ENCODE peak calls at places on chromosomes 6 and 20, in nine cellular contexts. One of them, this sample, is unnamed. For H3K4me1, the result is how much of the 10 kb centered on the place peaks cover.

GRCh38 chr6:28648035-28648877 is 122.6 kb downstream of the GPX5 start:
- DNase-seq in aorta: no peak
- DNase-seq in lower lobe of right lung: no peak
- DNase-seq in cardiac muscle cell: peak
- DNase-seq in thyroid gland: peak
- DNase-seq in fibroblast of lung: peak
- DNase-seq in A549: peak
- DNase-seq in pancreas: no peak
- DNase-seq in Panc1: peak
- DNase-seq in this sample: no peak

GRCh38 chr20:31572042-31572700 is 32.9 kb upstream of the ID1 start:
- DNase-seq in Panc1: no peak
- DNase-seq in lower lobe of right lung: no peak
- DNase-seq in thyroid gland: no peak
- DNase-seq in A549: no peak
- DNase-seq in aorta: no peak
- DNase-seq in cardiac muscle cell: no peak
- DNase-seq in fibroblast of lung: no peak
- DNase-seq in pancreas: no peak
- DNase-seq in this sample: no peak

GRCh38 chr6:160519603-160520042 is 144.5 kb downstream of the LPA start:
- DNase-seq in A549: peak
- DNase-seq in Panc1: no peak
- DNase-seq in aorta: no peak
- DNase-seq in pancreas: no peak
- DNase-seq in lower lobe of right lung: no peak
- DNase-seq in fibroblast of lung: no peak
- DNase-seq in cardiac muscle cell: no peak
- DNase-seq in thyroid gland: no peak
- DNase-seq in this sample: no peak

GRCh38 chr6:107715523-107716321 is 108.4 kb downstream of the SCML4 start:
- DNase-seq in A549: no peak
- DNase-seq in cardiac muscle cell: no peak
- DNase-seq in fibroblast of lung: no peak
- DNase-seq in aorta: no peak
- DNase-seq in thyroid gland: no peak
- DNase-seq in Panc1: no peak
- DNase-seq in pancreas: no peak
- DNase-seq in lower lobe of right lung: no peak
- DNase-seq in this sample: no peak

GRCh38 chr6:30263734-30264133 is 50.5 kb upstream of the TRIM26 start:
- DNase-seq in lower lobe of right lung: no peak
- DNase-seq in Panc1: no peak
- DNase-seq in A549: no peak
- DNase-seq in thyroid gland: no peak
- DNase-seq in aorta: no peak
- DNase-seq in pancreas: no peak
- DNase-seq in fibroblast of lung: peak
- DNase-seq in cardiac muscle cell: peak
- DNase-seq in this sample: no peak

GRCh38 chr6:34055223-34055933 is 90.5 kb downstream of the GRM4 start:
- DNase-seq in A549: peak
- DNase-seq in cardiac muscle cell: peak
- DNase-seq in thyroid gland: peak
- DNase-seq in aorta: no peak
- DNase-seq in Panc1: peak
- DNase-seq in lower lobe of right lung: peak
- DNase-seq in fibroblast of lung: peak
- DNase-seq in pancreas: peak
- DNase-seq in this sample: no peak

GRCh38 chr20:51750037-51750769 is 18.0 kb downstream of the ATP9A start:
- DNase-seq in aorta: peak
- DNase-seq in fibroblast of lung: peak
- DNase-seq in Panc1: peak
- DNase-seq in A549: peak
- DNase-seq in cardiac muscle cell: peak
- DNase-seq in pancreas: peak
- DNase-seq in lower lobe of right lung: peak
- DNase-seq in thyroid gland: peak
- DNase-seq in this sample: peak

GRCh38 chr20:19780261-19780660 is 22.2 kb downstream of the RIN2 start:
- DNase-seq in thyroid gland: no peak
- DNase-seq in aorta: no peak
- DNase-seq in A549: no peak
- DNase-seq in lower lobe of right lung: no peak
- DNase-seq in Panc1: no peak
- DNase-seq in pancreas: no peak
- DNase-seq in cardiac muscle cell: no peak
- DNase-seq in fibroblast of lung: no peak
- DNase-seq in this sample: no peak

GRCh38 chr6:113959235-113959634 is 11.7 kb downstream of the HDAC2 start:
- DNase-seq in aorta: no peak
- DNase-seq in lower lobe of right lung: no peak
- DNase-seq in thyroid gland: no peak
- DNase-seq in A549: no peak
- DNase-seq in Panc1: no peak
- DNase-seq in cardiac muscle cell: no peak
- DNase-seq in pancreas: no peak
- DNase-seq in fibroblast of lung: no peak
- DNase-seq in this sample: no peak

GRCh38 chr6:16286151-16286522 is 47.8 kb downstream of the GMPR start:
- DNase-seq in aorta: no peak
- DNase-seq in thyroid gland: peak
- DNase-seq in A549: peak
- DNase-seq in fibroblast of lung: peak
- DNase-seq in cardiac muscle cell: peak
- DNase-seq in pancreas: no peak
- DNase-seq in Panc1: peak
- DNase-seq in lower lobe of right lung: no peak
- DNase-seq in this sample: no peak

GRCh38 chr6:7703148-7703680 is 22.7 kb upstream of the BMP6 start:
- DNase-seq in thyroid gland: no peak
- DNase-seq in fibroblast of lung: no peak
- DNase-seq in cardiac muscle cell: no peak
- DNase-seq in A549: no peak
- DNase-seq in pancreas: no peak
- DNase-seq in Panc1: no peak
- DNase-seq in lower lobe of right lung: no peak
- DNase-seq in aorta: no peak
- DNase-seq in this sample: no peak

GRCh38 chr6:21999012-21999528 is 297.8 kb downstream of the PRL start:
- DNase-seq in aorta: no peak
- DNase-seq in A549: no peak
- DNase-seq in Panc1: no peak
- DNase-seq in lower lobe of right lung: no peak
- DNase-seq in cardiac muscle cell: peak
- DNase-seq in fibroblast of lung: peak
- DNase-seq in thyroid gland: no peak
- DNase-seq in pancreas: no peak
- DNase-seq in this sample: no peak
- H3K27ac ChIP-seq in aorta: no peak
- H3K27ac ChIP-seq in A549: peak
- H3K27ac ChIP-seq in Panc1: no peak
- H3K27ac ChIP-seq in lower lobe of right lung: no peak
- H3K27ac ChIP-seq in cardiac muscle cell: no peak
- H3K27ac ChIP-seq in fibroblast of lung: no peak
- H3K27ac ChIP-seq in thyroid gland: no peak
- H3K27ac ChIP-seq in pancreas: no peak
- H3K27ac ChIP-seq in this sample: no peak

DNA sequence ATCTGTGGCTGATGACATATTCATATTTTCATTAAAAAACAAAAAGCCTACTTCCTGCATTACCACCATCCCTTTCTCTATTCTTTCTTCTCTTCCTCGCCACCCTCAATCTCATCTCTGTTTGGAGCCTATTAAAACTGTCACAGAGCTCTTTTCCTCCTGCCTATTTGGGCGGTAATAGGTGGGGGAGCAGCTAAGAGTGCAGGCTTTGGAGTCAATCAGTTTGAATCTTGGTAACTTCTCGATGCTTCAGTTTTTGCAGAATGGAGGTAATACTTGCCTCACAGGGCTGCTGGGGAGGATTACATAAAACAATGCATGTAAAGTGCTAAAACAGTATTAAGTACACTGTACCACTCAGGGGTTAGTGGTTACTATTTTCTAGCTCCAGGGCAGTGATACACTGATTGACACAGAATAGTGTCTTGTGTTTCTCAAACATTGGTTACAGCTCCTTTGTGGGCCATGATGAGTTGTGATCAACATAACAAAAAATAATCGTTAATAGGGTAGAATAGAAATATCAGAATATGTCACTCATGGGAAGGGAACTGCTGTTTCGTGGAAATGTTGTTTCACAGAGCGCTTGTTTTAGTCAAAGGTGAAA is 14.0 kb downstream of the GCLC start:
- DNase-seq in fibroblast of lung: no peak
- DNase-seq in thyroid gland: no peak
- DNase-seq in pancreas: no peak
- DNase-seq in A549: no peak
- DNase-seq in Panc1: no peak
- DNase-seq in cardiac muscle cell: no peak
- DNase-seq in aorta: no peak
- DNase-seq in lower lobe of right lung: no peak
- DNase-seq in this sample: no peak
- H3K4me1 ChIP-seq in fibroblast of lung: under half
- H3K4me1 ChIP-seq in thyroid gland: under half
- H3K4me1 ChIP-seq in pancreas: under half
- H3K4me1 ChIP-seq in A549: half or more
- H3K4me1 ChIP-seq in Panc1: under half
- H3K4me1 ChIP-seq in cardiac muscle cell: under half
- H3K4me1 ChIP-seq in aorta: under half
- H3K4me1 ChIP-seq in lower lobe of right lung: under half
- H3K4me1 ChIP-seq in this sample: under half

GRCh38 chr20:36052117-36052513 is 83.7 kb downstream of the CNBD2 start:
- DNase-seq in Panc1: no peak
- DNase-seq in fibroblast of lung: no peak
- DNase-seq in A549: no peak
- DNase-seq in aorta: no peak
- DNase-seq in lower lobe of right lung: no peak
- DNase-seq in thyroid gland: no peak
- DNase-seq in cardiac muscle cell: no peak
- DNase-seq in pancreas: no peak
- DNase-seq in this sample: no peak

GRCh38 chr20:36050436-36051317 is 82.3 kb downstream of the CNBD2 start:
- DNase-seq in A549: peak
- DNase-seq in pancreas: peak
- DNase-seq in thyroid gland: peak
- DNase-seq in fibroblast of lung: peak
- DNase-seq in aorta: peak
- DNase-seq in cardiac muscle cell: peak
- DNase-seq in lower lobe of right lung: peak
- DNase-seq in Panc1: peak
- DNase-seq in this sample: peak

GRCh38 chr20:36055145-36055544 is 86.8 kb downstream of the CNBD2 start:
- DNase-seq in thyroid gland: no peak
- DNase-seq in lower lobe of right lung: no peak
- DNase-seq in fibroblast of lung: no peak
- DNase-seq in aorta: no peak
- DNase-seq in cardiac muscle cell: no peak
- DNase-seq in pancreas: no peak
- DNase-seq in A549: no peak
- DNase-seq in Panc1: no peak
- DNase-seq in this sample: no peak

DNA sequence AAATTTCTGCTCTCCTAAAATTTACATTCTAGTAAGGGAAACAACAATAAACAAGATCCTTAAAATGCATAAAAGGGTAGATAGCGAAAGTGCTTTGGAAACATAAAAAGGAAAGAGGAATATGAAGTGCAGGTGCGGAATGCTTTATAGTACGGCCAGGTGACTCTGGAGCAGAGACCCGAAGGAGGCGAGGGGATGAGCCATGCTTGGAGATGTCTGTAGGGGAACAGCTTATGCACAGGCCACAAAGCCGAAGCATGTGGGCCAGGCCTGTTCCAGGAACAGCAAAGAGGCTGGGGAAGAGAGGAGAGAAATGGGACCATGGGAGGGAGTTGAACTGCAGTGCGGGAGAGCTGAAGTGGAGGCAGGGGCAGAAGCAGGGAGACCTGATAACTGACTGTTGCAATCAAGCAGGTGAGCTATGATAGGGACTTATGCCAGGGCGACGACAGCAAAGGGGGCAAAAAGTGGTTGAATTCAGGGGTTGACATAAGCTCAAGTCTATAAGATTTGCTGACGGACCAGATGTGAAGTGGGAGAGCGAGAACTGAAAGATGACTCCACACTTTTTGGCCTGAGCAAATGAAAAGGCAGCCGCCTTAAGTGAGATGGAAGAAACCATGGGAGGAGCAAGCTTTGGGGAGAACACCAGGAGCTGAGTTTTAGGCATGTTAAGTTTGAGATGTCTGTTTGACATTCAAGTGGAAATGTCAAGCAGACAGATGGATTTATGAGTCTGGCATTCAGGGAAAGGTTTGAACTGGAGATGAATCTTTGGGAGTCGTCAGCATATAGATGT is 83.1 kb downstream of the CNBD2 start:
- DNase-seq in pancreas: no peak
- DNase-seq in A549: no peak
- DNase-seq in cardiac muscle cell: no peak
- DNase-seq in lower lobe of right lung: no peak
- DNase-seq in aorta: no peak
- DNase-seq in Panc1: no peak
- DNase-seq in fibroblast of lung: no peak
- DNase-seq in thyroid gland: no peak
- DNase-seq in this sample: no peak
- H3K27ac ChIP-seq in pancreas: peak
- H3K27ac ChIP-seq in A549: peak
- H3K27ac ChIP-seq in cardiac muscle cell: peak
- H3K27ac ChIP-seq in lower lobe of right lung: peak
- H3K27ac ChIP-seq in aorta: no peak
- H3K27ac ChIP-seq in Panc1: peak
- H3K27ac ChIP-seq in fibroblast of lung: no peak
- H3K27ac ChIP-seq in thyroid gland: peak
- H3K27ac ChIP-seq in this sample: peak

GRCh38 chr20:50142812-50143211 is 10.7 kb downstream of the PEDS1 start:
- DNase-seq in thyroid gland: no peak
- DNase-seq in aorta: no peak
- DNase-seq in Panc1: no peak
- DNase-seq in A549: no peak
- DNase-seq in cardiac muscle cell: no peak
- DNase-seq in fibroblast of lung: no peak
- DNase-seq in lower lobe of right lung: no peak
- DNase-seq in pancreas: no peak
- DNase-seq in this sample: no peak

GRCh38 chr20:50146732-50147662 is 6.5 kb downstream of the PEDS1 start:
- DNase-seq in A549: no peak
- DNase-seq in Panc1: no peak
- DNase-seq in lower lobe of right lung: peak
- DNase-seq in aorta: no peak
- DNase-seq in pancreas: no peak
- DNase-seq in cardiac muscle cell: no peak
- DNase-seq in thyroid gland: peak
- DNase-seq in fibroblast of lung: peak
- DNase-seq in this sample: peak

GRCh38 chr20:50141811-50142561 is 11.5 kb downstream of the PEDS1 start:
- DNase-seq in thyroid gland: no peak
- DNase-seq in Panc1: no peak
- DNase-seq in lower lobe of right lung: no peak
- DNase-seq in fibroblast of lung: no peak
- DNase-seq in cardiac muscle cell: no peak
- DNase-seq in aorta: no peak
- DNase-seq in pancreas: no peak
- DNase-seq in A549: no peak
- DNase-seq in this sample: no peak

GRCh38 chr20:50146214-50146613 is 7.3 kb downstream of the PEDS1 start:
- DNase-seq in Panc1: no peak
- DNase-seq in aorta: no peak
- DNase-seq in cardiac muscle cell: no peak
- DNase-seq in thyroid gland: no peak
- DNase-seq in pancreas: no peak
- DNase-seq in lower lobe of right lung: no peak
- DNase-seq in fibroblast of lung: peak
- DNase-seq in A549: no peak
- DNase-seq in this sample: no peak

GRCh38 chr20:50144362-50144761 is 9.2 kb downstream of the PEDS1 start:
- DNase-seq in pancreas: no peak
- DNase-seq in thyroid gland: peak
- DNase-seq in aorta: peak
- DNase-seq in A549: peak
- DNase-seq in fibroblast of lung: peak
- DNase-seq in Panc1: no peak
- DNase-seq in cardiac muscle cell: peak
- DNase-seq in lower lobe of right lung: no peak
- DNase-seq in this sample: peak
- H3K4me1 ChIP-seq in pancreas: under half
- H3K4me1 ChIP-seq in thyroid gland: under half
- H3K4me1 ChIP-seq in aorta: under half
- H3K4me1 ChIP-seq in A549: half or more
- H3K4me1 ChIP-seq in fibroblast of lung: under half
- H3K4me1 ChIP-seq in Panc1: half or more
- H3K4me1 ChIP-seq in cardiac muscle cell: under half
- H3K4me1 ChIP-seq in lower lobe of right lung: half or more
- H3K4me1 ChIP-seq in this sample: half or more

This sample was measured in RWPE2.